ENCODE peak calls at places on chromosomes 11 and 22, in ten cellular contexts. W, B, O, M, X, G, L, E, P and J are unnamed samples.
A peak's percentile ranks its signal among the peaks of the same experiment; 100 is the strongest.

GRCh38 chr11:46914910-46915309 is 3.4 kb downstream of the LRP4 start:
- DNase-seq in W (no peak), B (no peak), O (no peak), M (no peak), X (no peak), G (no peak), L (no peak), E (no peak), P (no peak), J (no peak)

GRCh38 chr11:121328213-121328966 is 35.8 kb downstream of the SC5D start:
- DNase-seq in W (no peak), B (no peak), O (no peak), M (no peak), X (no peak), G (no peak), L (no peak), E (no peak), P (peak; percentile 80), J (no peak)

GRCh38 chr11:116376547-116376946 is 396.2 kb downstream of the BUD13 start:
- DNase-seq in W (no peak), B (no peak), O (no peak), M (no peak), X (no peak), G (no peak), L (no peak), E (no peak), P (no peak), J (no peak)

GRCh38 chr11:16843307-16843706 is 104.9 kb downstream of the C11orf58 start:
- DNase-seq in W (peak; percentile 4), B (no peak), O (no peak), M (no peak), X (no peak), G (no peak), L (no peak), E (peak; percentile 13), P (no peak), J (no peak)

GRCh38 chr22:18023509-18024275 is 669 bp downstream of the MICAL3 start:
- DNase-seq in W (peak; percentile 62), B (peak; percentile 83), O (peak; percentile 31), M (peak; percentile 89), X (peak; percentile 90), G (peak; percentile 38), L (no peak), E (peak; percentile 90), P (peak; percentile 67), J (peak; percentile 74)

GRCh38 chr22:44567846-44568493 is 69.9 kb upstream of the RTL6 start:
- DNase-seq in W (peak; percentile 26), B (no peak), O (no peak), M (peak; percentile 15), X (peak; percentile 53), G (peak; percentile 32), L (no peak), E (peak; percentile 65), P (peak; percentile 66), J (no peak)

GRCh38 chr11:105447936-105448702 is 161.8 kb upstream of the GRIA4 start:
- DNase-seq in W (no peak), B (no peak), O (no peak), M (no peak), X (no peak), G (peak; percentile 15), L (no peak), E (no peak), P (no peak), J (no peak)

GRCh38 chr22:49185312-49185969 is 642.2 kb downstream of the BRD1 start:
- DNase-seq in W (no peak), B (no peak), O (no peak), M (no peak), X (no peak), G (no peak), L (no peak), E (no peak), P (no peak), J (no peak)

GRCh38 chr11:102476812-102477211 is 24.2 kb upstream of the TMEM123 start:
- DNase-seq in W (no peak), B (no peak), O (no peak), M (no peak), X (peak; percentile 16), G (no peak), L (no peak), E (peak; percentile 73), P (peak; percentile 79), J (no peak)

GRCh38 chr11:1888811-1889526 is 2.7 kb downstream of the PRR33 start:
- DNase-seq in W (no peak), B (no peak), O (no peak), M (no peak), X (no peak), G (peak; percentile 50), L (peak; percentile 37), E (peak; percentile 39), P (no peak), J (no peak)

GRCh38 chr11:76857776-76858461 is 2.8 kb upstream of the ACER3 start:
- DNase-seq in W (no peak), B (no peak), O (no peak), M (no peak), X (no peak), G (no peak), L (no peak), E (no peak), P (no peak), J (no peak)

GRCh38 chr11:73977856-73978519 is 4.7 kb downstream of the UCP2 start:
- DNase-seq in W (no peak), B (no peak), O (no peak), M (no peak), X (no peak), G (no peak), L (no peak), E (no peak), P (no peak), J (no peak)

GRCh38 chr22:28424427-28425080 is 255.1 kb downstream of the TTC28 start:
- DNase-seq in W (no peak), B (no peak), O (no peak), M (peak; percentile 60), X (peak; percentile 9), G (no peak), L (no peak), E (no peak), P (no peak), J (no peak)

GRCh38 chr11:498297-499181 is 8.5 kb downstream of the RNH1 start:
- DNase-seq in W (no peak), B (no peak), O (no peak), M (no peak), X (no peak), G (no peak), L (no peak), E (no peak), P (no peak), J (no peak)

GRCh38 chr11:57182896-57183295 is 1.1 kb downstream of the LRRC55 start:
- DNase-seq in W (no peak), B (no peak), O (no peak), M (no peak), X (no peak), G (no peak), L (no peak), E (no peak), P (no peak), J (no peak)

GRCh38 chr11:2259897-2260451 is 10.4 kb downstream of the ASCL2 start:
- DNase-seq in W (no peak), B (no peak), O (no peak), M (no peak), X (no peak), G (no peak), L (no peak), E (no peak), P (no peak), J (peak; percentile 30)

GRCh38 chr11:57310630-57311086 is 14.1 kb downstream of the TNKS1BP1 start:
- DNase-seq in W (no peak), B (peak; percentile 73), O (no peak), M (peak; percentile 33), X (no peak), G (no peak), L (no peak), E (no peak), P (no peak), J (no peak)

GRCh38 chr11:80958414-80958813 is 1517.6 kb upstream of the TENM4 start:
- DNase-seq in W (peak; percentile 38), B (no peak), O (no peak), M (peak; percentile 27), X (no peak), G (no peak), L (no peak), E (no peak), P (no peak), J (no peak)

GRCh38 chr22:25923952-25924351 is 182.0 kb downstream of the MYO18B start:
- DNase-seq in W (no peak), B (no peak), O (no peak), M (no peak), X (no peak), G (no peak), L (no peak), E (no peak), P (no peak), J (no peak)

GRCh38 chr11:134044514-134045284 is 24.2 kb upstream of the JAM3 start:
- DNase-seq in W (no peak), B (no peak), O (no peak), M (no peak), X (no peak), G (no peak), L (no peak), E (no peak), P (no peak), J (no peak)